ENCODE peak calls at places on chromosomes 16 and 17, in five cellular contexts. P, G, M, C and X are unnamed samples.
A peak's percentile ranks its signal among the peaks of the same experiment; 100 is the strongest.

GRCh38 chr16:59510008-59510424 is 775.9 kb upstream of the GOT2 start:
- DNase-seq in C (no peak), G (no peak), P (no peak), M (no peak), X (no peak)

GRCh38 chr16:82782715-82783251 is 156.0 kb downstream of the CDH13 start:
- DNase-seq in C (peak; percentile 62), M (no peak), G (peak; percentile 37), P (no peak), X (no peak)

GRCh38 chr16:50884066-50884860 is 142.4 kb downstream of the CYLD start:
- DNase-seq in C (peak; percentile 61), M (no peak), G (peak; percentile 91), P (no peak), X (no peak)

GRCh38 chr17:68539536-68540469 is 27.6 kb downstream of the PRKAR1A start:
- DNase-seq in P (no peak), C (peak; percentile 24), M (peak; percentile 24), G (no peak), X (peak; percentile 25)

GRCh38 chr16:56493131-56493530 is 26.7 kb downstream of the BBS2 start:
- DNase-seq in C (no peak), M (no peak), G (no peak), P (no peak), X (no peak)

GRCh38 chr16:66943426-66944053 is 8.2 kb downstream of the CES2 start:
- DNase-seq in C (no peak), G (no peak), M (no peak), P (no peak), X (no peak)

GRCh38 chr17:76492989-76493501 is 8.2 kb downstream of the RHBDF2 start:
- DNase-seq in M (no peak), P (peak; percentile 41), G (peak; percentile 74), C (no peak), X (peak; percentile 81)

GRCh38 chr16:58020628-58021521 is 4.7 kb upstream of the MMP15 start:
- DNase-seq in G (peak; percentile 83), C (peak; percentile 69), P (peak; percentile 56), M (peak; percentile 64), X (peak; percentile 48)

GRCh38 chr16:88406096-88407041 is 23.6 kb downstream of the ZNF469 start:
- DNase-seq in P (no peak), G (peak; percentile 92), M (no peak), C (peak; percentile 50), X (no peak)

GRCh38 chr17:1644493-1645206 is 882 bp downstream of the SCARF1 start:
- DNase-seq in G (peak; percentile 57), M (no peak), C (no peak), P (no peak), X (no peak)

GRCh38 chr17:2796164-2797140 is at the start of gene RAP1GAP2:
- DNase-seq in G (peak; percentile 56), M (no peak), C (no peak), P (peak; percentile 86), X (peak; percentile 62)

GRCh38 chr16:56848955-56849689 is 15.9 kb upstream of the SLC12A3 start:
- DNase-seq in M (no peak), P (no peak), C (no peak), G (no peak), X (no peak)

GRCh38 chr16:84054916-84055315 is 12.3 kb upstream of the SLC38A8 start:
- DNase-seq in G (peak; percentile 84), C (peak; percentile 71), P (no peak), M (peak; percentile 52), X (no peak)

GRCh38 chr16:86661715-86662114 is 83.4 kb downstream of the FOXL1 start:
- DNase-seq in M (peak; percentile 37), G (no peak), C (no peak), P (no peak), X (no peak)

GRCh38 chr16:58049697-58050185 is 24.2 kb downstream of the MMP15 start:
- DNase-seq in C (no peak), G (peak; percentile 39), P (no peak), M (peak; percentile 52), X (no peak)

GRCh38 chr16:84543931-84544776 is 39.7 kb upstream of the MEAK7 start:
- DNase-seq in G (no peak), C (no peak), M (no peak), P (no peak), X (no peak)

GRCh38 chr16:51114369-51114768 is 36.7 kb downstream of the SALL1 start:
- DNase-seq in M (no peak), P (no peak), C (peak; percentile 60), G (peak; percentile 70), X (no peak)

GRCh38 chr17:70184770-70185169 is 15.4 kb downstream of the KCNJ2 start:
- DNase-seq in M (no peak), G (no peak), P (no peak), C (no peak), X (no peak)

GRCh38 chr17:34740936-34741515 is 161.6 kb downstream of the TMEM132E start:
- DNase-seq in C (no peak), G (no peak), M (no peak), P (no peak), X (no peak)

GRCh38 chr16:83533193-83533592 is 274.6 kb upstream of the HSBP1 start:
- DNase-seq in C (no peak), M (no peak), P (no peak), G (no peak), X (no peak)

GRCh38 chr16:50376997-50377396 is 8.2 kb upstream of the BRD7 start:
- DNase-seq in C (no peak), P (no peak), M (no peak), G (no peak), X (no peak)

GRCh38 chr16:70592106-70592571 is 54.2 kb upstream of the IL34 start:
- DNase-seq in P (no peak), M (no peak), G (no peak), C (no peak), X (no peak)

GRCh38 chr17:10772425-10773380 is 31.2 kb downstream of the TMEM238L start:
- DNase-seq in G (peak; percentile 76), P (no peak), M (peak; percentile 52), C (peak; percentile 82), X (peak; percentile 45)

GRCh38 chr17:2077040-2077439 is 22.1 kb downstream of the HIC1 start:
- DNase-seq in G (no peak), P (no peak), C (no peak), M (no peak), X (no peak)

GRCh38 chr17:56908061-56908542 is 5.7 kb downstream of the TRIM25 start:
- DNase-seq in P (peak; percentile 17), M (no peak), C (no peak), G (no peak), X (peak; percentile 65)

GRCh38 chr16:85187002-85187401 is 74.7 kb upstream of the CIBAR2 start:
- DNase-seq in G (peak; percentile 75), P (no peak), M (peak; percentile 65), C (peak; percentile 58), X (no peak)

GRCh38 chr16:56691885-56692284 is 9.6 kb downstream of the MT1X start:
- DNase-seq in P (no peak), M (peak; percentile 74), G (no peak), C (no peak), X (no peak)

DNA sequence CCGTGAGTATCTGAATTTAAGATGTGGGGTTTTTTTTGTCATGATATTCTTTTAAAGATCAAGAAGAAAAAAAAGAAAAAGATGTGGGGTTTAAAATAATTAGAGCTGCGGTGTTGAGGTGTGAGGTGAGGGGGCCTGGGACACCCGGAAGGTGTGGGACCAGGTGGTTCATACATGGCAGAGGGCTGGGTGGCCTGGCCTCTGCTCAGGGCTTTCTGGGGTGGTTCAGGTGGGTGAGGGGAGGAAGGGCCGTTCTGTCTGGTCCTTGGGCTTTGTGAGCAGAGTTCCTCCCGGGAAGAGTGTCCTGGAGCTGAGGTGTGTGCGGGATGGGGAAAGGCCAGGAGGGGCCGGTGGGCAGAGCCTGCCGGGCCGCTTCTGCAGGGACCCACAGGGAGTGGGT is 5.0 kb downstream of the PRSS27 start:
- DNase-seq in P (no peak), M (no peak), G (no peak), C (no peak), X (no peak)
- H3K36me3 ChIP-seq in P (no peaks in the 10 kb centered on the region), M (no peaks in the 10 kb centered on the region), G (no peaks in the 10 kb centered on the region), C (no peaks in the 10 kb centered on the region), X (no peaks in the 10 kb centered on the region)

GRCh38 chr17:7321466-7321865 is 6.3 kb upstream of the GPS2 start:
- DNase-seq in M (no peak), P (no peak), G (peak; percentile 34), C (no peak), X (no peak)
- H3K36me3 ChIP-seq in M (peaks cover 51% of the 10 kb centered on the region), P (peaks cover 36% of the 10 kb centered on the region), G (peaks cover 66% of the 10 kb centered on the region), C (no peaks in the 10 kb centered on the region), X (no peaks in the 10 kb centered on the region)

DNA sequence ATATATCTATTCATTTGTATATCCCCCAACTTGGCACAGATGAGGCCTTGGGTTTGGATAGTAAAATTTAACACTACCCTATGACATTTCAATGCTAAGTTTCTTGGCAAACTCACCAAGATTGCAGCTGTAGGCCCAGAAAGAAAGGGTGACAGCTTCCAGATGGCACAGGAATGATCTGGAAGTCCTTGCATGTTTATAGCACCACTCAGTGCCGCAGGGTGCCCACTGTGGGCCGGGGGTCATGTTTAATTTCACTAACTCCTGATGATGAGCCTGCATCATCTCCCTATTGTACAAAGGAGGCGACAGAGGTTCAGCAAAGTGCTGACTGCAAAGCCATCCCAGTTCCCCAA is 166.0 kb downstream of the XYLT1 start:
- DNase-seq in G (no peak), P (no peak), M (no peak), C (no peak), X (no peak)
- H3K36me3 ChIP-seq in G (no peaks in the 10 kb centered on the region), P (no peaks in the 10 kb centered on the region), M (no peaks in the 10 kb centered on the region), C (no peaks in the 10 kb centered on the region), X (no peaks in the 10 kb centered on the region)

DNA sequence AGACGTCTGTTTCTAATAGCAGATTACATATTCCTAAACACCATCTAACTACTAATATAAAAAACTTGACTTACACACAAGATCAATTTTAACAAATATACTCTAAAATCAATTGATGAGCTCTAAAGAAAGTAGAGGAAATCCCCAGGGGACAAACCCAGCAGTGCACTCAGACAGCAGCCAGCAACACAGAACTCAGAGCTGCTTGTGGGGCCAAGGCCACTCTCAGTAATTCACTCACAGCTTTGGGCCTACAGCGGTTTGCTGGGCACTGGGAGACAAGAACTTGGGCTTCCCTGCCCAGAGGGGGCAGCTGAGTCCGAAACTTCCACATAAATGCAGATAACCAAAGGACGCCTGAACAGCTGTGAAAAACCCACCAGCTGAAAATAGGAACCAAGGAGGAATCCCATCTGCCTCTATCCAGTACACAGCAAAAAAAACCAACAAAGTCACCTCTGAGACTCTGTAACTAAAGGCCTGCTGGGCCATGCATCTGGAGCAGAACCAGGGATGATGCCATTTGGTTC is 21.4 kb downstream of the NPLOC4 start:
- DNase-seq in M (no peak), C (no peak), P (no peak), G (no peak), X (no peak)
- H3K36me3 ChIP-seq in M (peaks cover 14% of the 10 kb centered on the region), C (no peaks in the 10 kb centered on the region), P (peaks cover 14% of the 10 kb centered on the region), G (peaks cover 15% of the 10 kb centered on the region), X (peaks cover 19% of the 10 kb centered on the region)

GRCh38 chr17:4719146-4719545 is 8.7 kb downstream of the ARRB2 start:
- DNase-seq in G (peak; percentile 26), M (no peak), C (no peak), P (no peak), X (no peak)
- H3K36me3 ChIP-seq in G (peaks cover 9% of the 10 kb centered on the region), M (no peaks in the 10 kb centered on the region), C (no peaks in the 10 kb centered on the region), P (peaks cover 40% of the 10 kb centered on the region), X (no peaks in the 10 kb centered on the region)

DNA sequence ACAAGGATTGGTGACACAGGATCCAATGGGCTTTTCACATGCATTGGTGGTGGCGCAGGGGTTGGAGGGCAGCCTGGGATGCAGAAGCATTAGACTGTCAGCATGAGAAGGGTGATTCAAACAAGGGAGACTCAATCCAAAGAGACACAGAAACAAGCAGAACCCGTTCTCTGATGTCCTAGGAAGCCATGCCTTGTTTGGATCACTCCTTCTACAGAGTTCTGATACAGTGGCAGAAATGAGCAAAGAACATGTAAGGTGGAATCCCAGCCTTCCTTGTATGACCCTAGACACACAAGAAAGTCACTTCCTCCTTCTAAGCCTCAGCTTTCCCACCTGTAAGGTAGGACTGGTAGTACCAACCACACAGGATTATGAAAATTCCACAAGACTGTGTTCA is 5.7 kb downstream of the KRT33B start:
- DNase-seq in P (no peak), M (no peak), C (no peak), G (no peak), X (no peak)
- H3K36me3 ChIP-seq in P (no peaks in the 10 kb centered on the region), M (no peaks in the 10 kb centered on the region), C (no peaks in the 10 kb centered on the region), G (no peaks in the 10 kb centered on the region), X (no peaks in the 10 kb centered on the region)